ENCODE peak calls at places on chromosomes 6 and 20, in nine cellular contexts. One of them, this sample, is unnamed.

GRCh38 chr20:51457281-51457932 is 85.1 kb downstream of the NFATC2 start:
- DNase-seq in midbrain: no peak
- DNase-seq in activated CD4-positive, CD25-positive, alpha-beta regulatory T cell: no peak
- DNase-seq in substantia nigra: no peak
- DNase-seq in activated naive CD4-positive, alpha-beta T cell: no peak
- DNase-seq in H9: no peak
- DNase-seq in AG04450: no peak
- DNase-seq in NCI-H1417: no peak
- DNase-seq in GM04503: no peak
- DNase-seq in this sample: no peak

GRCh38 chr20:57383447-57384347 is 7.5 kb upstream of the RBM38 start:
- DNase-seq in substantia nigra: no peak
- DNase-seq in midbrain: no peak
- DNase-seq in activated naive CD4-positive, alpha-beta T cell: no peak
- DNase-seq in H9: peak
- DNase-seq in activated CD4-positive, CD25-positive, alpha-beta regulatory T cell: no peak
- DNase-seq in GM04503: no peak
- DNase-seq in NCI-H1417: no peak
- DNase-seq in AG04450: no peak
- DNase-seq in this sample: no peak

GRCh38 chr6:23031986-23032385 is 462.6 kb downstream of the HDGFL1 start:
- DNase-seq in activated naive CD4-positive, alpha-beta T cell: no peak
- DNase-seq in midbrain: no peak
- DNase-seq in H9: no peak
- DNase-seq in GM04503: no peak
- DNase-seq in activated CD4-positive, CD25-positive, alpha-beta regulatory T cell: no peak
- DNase-seq in substantia nigra: no peak
- DNase-seq in NCI-H1417: no peak
- DNase-seq in AG04450: no peak
- DNase-seq in this sample: no peak

GRCh38 chr6:46023216-46023915 is 7.7 kb upstream of the CLIC5 start:
- DNase-seq in midbrain: no peak
- DNase-seq in NCI-H1417: no peak
- DNase-seq in GM04503: no peak
- DNase-seq in H9: no peak
- DNase-seq in substantia nigra: no peak
- DNase-seq in activated naive CD4-positive, alpha-beta T cell: no peak
- DNase-seq in activated CD4-positive, CD25-positive, alpha-beta regulatory T cell: no peak
- DNase-seq in AG04450: no peak
- DNase-seq in this sample: no peak

GRCh38 chr6:12679291-12679690 is 37.3 kb upstream of the PHACTR1 start:
- DNase-seq in NCI-H1417: no peak
- DNase-seq in substantia nigra: no peak
- DNase-seq in H9: no peak
- DNase-seq in GM04503: no peak
- DNase-seq in AG04450: no peak
- DNase-seq in activated CD4-positive, CD25-positive, alpha-beta regulatory T cell: no peak
- DNase-seq in activated naive CD4-positive, alpha-beta T cell: no peak
- DNase-seq in midbrain: no peak
- DNase-seq in this sample: no peak

GRCh38 chr6:2061880-2062279 is 183.5 kb downstream of the GMDS start:
- DNase-seq in activated CD4-positive, CD25-positive, alpha-beta regulatory T cell: no peak
- DNase-seq in midbrain: no peak
- DNase-seq in GM04503: no peak
- DNase-seq in AG04450: no peak
- DNase-seq in activated naive CD4-positive, alpha-beta T cell: no peak
- DNase-seq in NCI-H1417: no peak
- DNase-seq in H9: no peak
- DNase-seq in substantia nigra: no peak
- DNase-seq in this sample: no peak

GRCh38 chr6:4804095-4804494 is 27.9 kb downstream of the CDYL start:
- DNase-seq in activated CD4-positive, CD25-positive, alpha-beta regulatory T cell: no peak
- DNase-seq in NCI-H1417: no peak
- DNase-seq in AG04450: no peak
- DNase-seq in substantia nigra: no peak
- DNase-seq in GM04503: no peak
- DNase-seq in activated naive CD4-positive, alpha-beta T cell: no peak
- DNase-seq in H9: no peak
- DNase-seq in midbrain: no peak
- DNase-seq in this sample: no peak

GRCh38 chr20:2219481-2220006 is 76.3 kb upstream of the TGM3 start:
- DNase-seq in AG04450: no peak
- DNase-seq in substantia nigra: no peak
- DNase-seq in H9: no peak
- DNase-seq in activated naive CD4-positive, alpha-beta T cell: no peak
- DNase-seq in NCI-H1417: no peak
- DNase-seq in activated CD4-positive, CD25-positive, alpha-beta regulatory T cell: no peak
- DNase-seq in midbrain: no peak
- DNase-seq in GM04503: no peak
- DNase-seq in this sample: no peak

GRCh38 chr6:137873273-137873762 is 6.3 kb downstream of the TNFAIP3 start:
- DNase-seq in H9: no peak
- DNase-seq in substantia nigra: no peak
- DNase-seq in midbrain: no peak
- DNase-seq in AG04450: peak
- DNase-seq in NCI-H1417: no peak
- DNase-seq in activated naive CD4-positive, alpha-beta T cell: peak
- DNase-seq in GM04503: peak
- DNase-seq in activated CD4-positive, CD25-positive, alpha-beta regulatory T cell: no peak
- DNase-seq in this sample: no peak

GRCh38 chr20:64071341-64072332 is 7.7 kb downstream of the RGS19 start:
- DNase-seq in GM04503: no peak
- DNase-seq in H9: no peak
- DNase-seq in activated CD4-positive, CD25-positive, alpha-beta regulatory T cell: no peak
- DNase-seq in substantia nigra: no peak
- DNase-seq in activated naive CD4-positive, alpha-beta T cell: no peak
- DNase-seq in NCI-H1417: no peak
- DNase-seq in AG04450: no peak
- DNase-seq in midbrain: no peak
- DNase-seq in this sample: no peak

GRCh38 chr6:161011509-161012480 is 20.2 kb downstream of the MAP3K4 start:
- DNase-seq in midbrain: no peak
- DNase-seq in activated naive CD4-positive, alpha-beta T cell: no peak
- DNase-seq in H9: peak
- DNase-seq in NCI-H1417: no peak
- DNase-seq in substantia nigra: no peak
- DNase-seq in activated CD4-positive, CD25-positive, alpha-beta regulatory T cell: no peak
- DNase-seq in AG04450: no peak
- DNase-seq in GM04503: no peak
- DNase-seq in this sample: no peak

GRCh38 chr6:82569022-82569421 is 205.4 kb downstream of the TPBG start:
- DNase-seq in substantia nigra: no peak
- DNase-seq in H9: no peak
- DNase-seq in activated naive CD4-positive, alpha-beta T cell: no peak
- DNase-seq in NCI-H1417: no peak
- DNase-seq in AG04450: no peak
- DNase-seq in activated CD4-positive, CD25-positive, alpha-beta regulatory T cell: no peak
- DNase-seq in midbrain: no peak
- DNase-seq in GM04503: no peak
- DNase-seq in this sample: peak

GRCh38 chr6:15658345-15658744 is 4.5 kb downstream of the DTNBP1 start:
- DNase-seq in substantia nigra: no peak
- DNase-seq in H9: no peak
- DNase-seq in NCI-H1417: no peak
- DNase-seq in AG04450: no peak
- DNase-seq in activated CD4-positive, CD25-positive, alpha-beta regulatory T cell: no peak
- DNase-seq in midbrain: no peak
- DNase-seq in activated naive CD4-positive, alpha-beta T cell: no peak
- DNase-seq in GM04503: no peak
- DNase-seq in this sample: no peak

GRCh38 chr20:17835240-17835940 is 133.2 kb downstream of the SNX5 start:
- DNase-seq in AG04450: no peak
- DNase-seq in activated naive CD4-positive, alpha-beta T cell: no peak
- DNase-seq in substantia nigra: no peak
- DNase-seq in midbrain: no peak
- DNase-seq in activated CD4-positive, CD25-positive, alpha-beta regulatory T cell: no peak
- DNase-seq in NCI-H1417: no peak
- DNase-seq in GM04503: peak
- DNase-seq in H9: no peak
- DNase-seq in this sample: no peak

GRCh38 chr20:36741072-36741471 is 4.8 kb downstream of the NDRG3 start:
- DNase-seq in AG04450: no peak
- DNase-seq in activated CD4-positive, CD25-positive, alpha-beta regulatory T cell: no peak
- DNase-seq in substantia nigra: no peak
- DNase-seq in midbrain: no peak
- DNase-seq in NCI-H1417: no peak
- DNase-seq in H9: no peak
- DNase-seq in activated naive CD4-positive, alpha-beta T cell: no peak
- DNase-seq in GM04503: no peak
- DNase-seq in this sample: no peak

GRCh38 chr6:119078449-119079287 is at the start of gene FAM184A:
- DNase-seq in AG04450: no peak
- DNase-seq in activated CD4-positive, CD25-positive, alpha-beta regulatory T cell: peak
- DNase-seq in NCI-H1417: peak
- DNase-seq in H9: peak
- DNase-seq in GM04503: no peak
- DNase-seq in substantia nigra: peak
- DNase-seq in midbrain: peak
- DNase-seq in activated naive CD4-positive, alpha-beta T cell: peak
- DNase-seq in this sample: peak

GRCh38 chr6:160421854-160422253 is 73.7 kb downstream of the SLC22A3 start:
- DNase-seq in substantia nigra: no peak
- DNase-seq in activated CD4-positive, CD25-positive, alpha-beta regulatory T cell: no peak
- DNase-seq in activated naive CD4-positive, alpha-beta T cell: no peak
- DNase-seq in NCI-H1417: no peak
- DNase-seq in H9: no peak
- DNase-seq in midbrain: peak
- DNase-seq in AG04450: no peak
- DNase-seq in GM04503: no peak
- DNase-seq in this sample: no peak

GRCh38 chr6:13696226-13696625 is 15.4 kb downstream of the RANBP9 start:
- DNase-seq in activated CD4-positive, CD25-positive, alpha-beta regulatory T cell: no peak
- DNase-seq in substantia nigra: no peak
- DNase-seq in activated naive CD4-positive, alpha-beta T cell: no peak
- DNase-seq in midbrain: no peak
- DNase-seq in NCI-H1417: no peak
- DNase-seq in AG04450: peak
- DNase-seq in H9: no peak
- DNase-seq in GM04503: peak
- DNase-seq in this sample: no peak

GRCh38 chr20:2327620-2328555 is 32.1 kb downstream of the TGM3 start:
- DNase-seq in activated naive CD4-positive, alpha-beta T cell: no peak
- DNase-seq in NCI-H1417: no peak
- DNase-seq in activated CD4-positive, CD25-positive, alpha-beta regulatory T cell: no peak
- DNase-seq in GM04503: no peak
- DNase-seq in substantia nigra: no peak
- DNase-seq in AG04450: no peak
- DNase-seq in midbrain: no peak
- DNase-seq in H9: no peak
- DNase-seq in this sample: no peak

GRCh38 chr6:44311767-44312166 is 1.4 kb downstream of the AARS2 start:
- DNase-seq in midbrain: no peak
- DNase-seq in activated naive CD4-positive, alpha-beta T cell: no peak
- DNase-seq in substantia nigra: no peak
- DNase-seq in AG04450: no peak
- DNase-seq in NCI-H1417: no peak
- DNase-seq in activated CD4-positive, CD25-positive, alpha-beta regulatory T cell: no peak
- DNase-seq in H9: no peak
- DNase-seq in GM04503: no peak
- DNase-seq in this sample: no peak

GRCh38 chr6:125097186-125097585 is 56.4 kb upstream of the TPD52L1 start:
- DNase-seq in activated CD4-positive, CD25-positive, alpha-beta regulatory T cell: no peak
- DNase-seq in GM04503: no peak
- DNase-seq in midbrain: peak
- DNase-seq in H9: no peak
- DNase-seq in AG04450: no peak
- DNase-seq in NCI-H1417: no peak
- DNase-seq in substantia nigra: no peak
- DNase-seq in activated naive CD4-positive, alpha-beta T cell: no peak
- DNase-seq in this sample: no peak

GRCh38 chr6:30061766-30062458 is 847 bp downstream of the POLR1H start:
- DNase-seq in GM04503: no peak
- DNase-seq in NCI-H1417: peak
- DNase-seq in AG04450: no peak
- DNase-seq in midbrain: peak
- DNase-seq in H9: no peak
- DNase-seq in activated naive CD4-positive, alpha-beta T cell: no peak
- DNase-seq in activated CD4-positive, CD25-positive, alpha-beta regulatory T cell: peak
- DNase-seq in substantia nigra: peak
- DNase-seq in this sample: no peak

GRCh38 chr20:53216856-53217576 is 244.9 kb downstream of the TSHZ2 start:
- DNase-seq in activated CD4-positive, CD25-positive, alpha-beta regulatory T cell: peak
- DNase-seq in H9: peak
- DNase-seq in activated naive CD4-positive, alpha-beta T cell: peak
- DNase-seq in substantia nigra: peak
- DNase-seq in midbrain: peak
- DNase-seq in NCI-H1417: peak
- DNase-seq in GM04503: no peak
- DNase-seq in AG04450: no peak
- DNase-seq in this sample: peak

GRCh38 chr6:51844391-51844735 is 243.1 kb downstream of the PKHD1 start:
- DNase-seq in GM04503: no peak
- DNase-seq in NCI-H1417: no peak
- DNase-seq in AG04450: no peak
- DNase-seq in midbrain: no peak
- DNase-seq in H9: no peak
- DNase-seq in activated CD4-positive, CD25-positive, alpha-beta regulatory T cell: no peak
- DNase-seq in activated naive CD4-positive, alpha-beta T cell: no peak
- DNase-seq in substantia nigra: no peak
- DNase-seq in this sample: no peak

GRCh38 chr6:21451546-21452013 is 142.0 kb upstream of the SOX4 start:
- DNase-seq in H9: no peak
- DNase-seq in AG04450: no peak
- DNase-seq in NCI-H1417: no peak
- DNase-seq in midbrain: no peak
- DNase-seq in activated CD4-positive, CD25-positive, alpha-beta regulatory T cell: no peak
- DNase-seq in GM04503: no peak
- DNase-seq in substantia nigra: no peak
- DNase-seq in activated naive CD4-positive, alpha-beta T cell: no peak
- DNase-seq in this sample: no peak

GRCh38 chr6:170087946-170088348 is 202.9 kb downstream of the DLL1 start:
- DNase-seq in activated CD4-positive, CD25-positive, alpha-beta regulatory T cell: peak
- DNase-seq in activated naive CD4-positive, alpha-beta T cell: no peak
- DNase-seq in midbrain: no peak
- DNase-seq in AG04450: no peak
- DNase-seq in H9: peak
- DNase-seq in NCI-H1417: no peak
- DNase-seq in substantia nigra: no peak
- DNase-seq in GM04503: no peak
- DNase-seq in this sample: no peak

GRCh38 chr6:46652232-46652602 is 401 bp downstream of the CYP39A1 start:
- DNase-seq in NCI-H1417: no peak
- DNase-seq in substantia nigra: no peak
- DNase-seq in activated CD4-positive, CD25-positive, alpha-beta regulatory T cell: no peak
- DNase-seq in GM04503: no peak
- DNase-seq in midbrain: no peak
- DNase-seq in AG04450: no peak
- DNase-seq in activated naive CD4-positive, alpha-beta T cell: no peak
- DNase-seq in H9: no peak
- DNase-seq in this sample: no peak

GRCh38 chr6:85372188-85372914 is 77.5 kb upstream of the NT5E start:
- DNase-seq in activated naive CD4-positive, alpha-beta T cell: no peak
- DNase-seq in GM04503: no peak
- DNase-seq in midbrain: no peak
- DNase-seq in activated CD4-positive, CD25-positive, alpha-beta regulatory T cell: no peak
- DNase-seq in substantia nigra: no peak
- DNase-seq in AG04450: no peak
- DNase-seq in H9: no peak
- DNase-seq in NCI-H1417: no peak
- DNase-seq in this sample: no peak

GRCh38 chr6:170029416-170030283 is 261.2 kb downstream of the DLL1 start:
- DNase-seq in AG04450: no peak
- DNase-seq in H9: no peak
- DNase-seq in NCI-H1417: no peak
- DNase-seq in activated CD4-positive, CD25-positive, alpha-beta regulatory T cell: no peak
- DNase-seq in activated naive CD4-positive, alpha-beta T cell: no peak
- DNase-seq in midbrain: no peak
- DNase-seq in GM04503: no peak
- DNase-seq in substantia nigra: no peak
- DNase-seq in this sample: no peak

GRCh38 chr20:50547956-50548355 is 37.8 kb downstream of the PTPN1 start:
- DNase-seq in substantia nigra: no peak
- DNase-seq in AG04450: no peak
- DNase-seq in activated CD4-positive, CD25-positive, alpha-beta regulatory T cell: no peak
- DNase-seq in NCI-H1417: no peak
- DNase-seq in midbrain: no peak
- DNase-seq in activated naive CD4-positive, alpha-beta T cell: no peak
- DNase-seq in H9: no peak
- DNase-seq in GM04503: no peak
- DNase-seq in this sample: no peak

GRCh38 chr6:41167173-41167963 is 4.5 kb upstream of the TREM2 start:
- DNase-seq in midbrain: no peak
- DNase-seq in activated CD4-positive, CD25-positive, alpha-beta regulatory T cell: no peak
- DNase-seq in AG04450: no peak
- DNase-seq in activated naive CD4-positive, alpha-beta T cell: no peak
- DNase-seq in NCI-H1417: no peak
- DNase-seq in GM04503: no peak
- DNase-seq in substantia nigra: no peak
- DNase-seq in H9: peak
- DNase-seq in this sample: no peak

This sample was measured in NCI-H1092.